ENCODE peak calls at places on chromosomes 11 and 22, in five cellular contexts. P is aorta, F is skeletal muscle cell, A is keratinocyte, T is ascending aorta. E is an unnamed sample.

GRCh38 chr22:25628494-25628893 is 64.0 kb downstream of the GRK3 start:
- DNase-seq in P (no peak), F (no peak), T (no peak), A (no peak), E (no peak)

GRCh38 chr22:38175206-38176118 is 6.2 kb downstream of the PLA2G6 start:
- DNase-seq in P (peak), A (no peak), T (no peak), F (no peak), E (no peak)

GRCh38 chr11:41189711-41190477 is 269.6 kb downstream of the LRRC4C start:
- DNase-seq in T (no peak), A (no peak), P (no peak), F (no peak), E (no peak)

GRCh38 chr11:128389461-128389976 is 197.8 kb downstream of the ETS1 start:
- DNase-seq in T (no peak), A (no peak), P (no peak), F (no peak), E (no peak)

GRCh38 chr11:58575377-58576020 is at the start of gene LPXN:
- DNase-seq in F (no peak), P (no peak), A (peak), T (no peak), E (no peak)

GRCh38 chr11:37323843-37324242 is 725.8 kb upstream of the RAG2 start:
- DNase-seq in P (no peak), A (no peak), T (no peak), F (no peak), E (no peak)

GRCh38 chr11:72642815-72643511 is 31.3 kb downstream of the PDE2A start:
- DNase-seq in P (peak), T (peak), A (peak), F (no peak), E (peak)

GRCh38 chr11:2305862-2306823 is 4.3 kb downstream of the TSPAN32 start:
- DNase-seq in P (peak), F (peak), T (peak), A (no peak), E (peak)

GRCh38 chr11:124837491-124837856 is 27.8 kb upstream of the ROBO3 start:
- DNase-seq in P (no peak), T (no peak), F (peak), A (peak), E (no peak)

GRCh38 chr11:59078435-59078834 is 7.7 kb upstream of the GLYATL1B start:
- DNase-seq in A (no peak), F (no peak), P (no peak), T (no peak), E (no peak)

GRCh38 chr22:43345761-43346261 is 2.6 kb upstream of the SCUBE1 start:
- DNase-seq in T (no peak), P (peak), A (no peak), F (no peak), E (no peak)

GRCh38 chr11:68303982-68304780 is 8.2 kb upstream of the LRP5 start:
- DNase-seq in A (no peak), F (no peak), T (no peak), P (no peak), E (no peak)

GRCh38 chr11:68302256-68303054 is 9.9 kb upstream of the LRP5 start:
- DNase-seq in P (no peak), T (no peak), F (peak), A (no peak), E (no peak)

GRCh38 chr11:68300076-68300830 is 12.1 kb upstream of the LRP5 start:
- DNase-seq in F (no peak), T (no peak), P (no peak), A (no peak), E (no peak)

GRCh38 chr11:68306636-68307035 is 5.8 kb upstream of the LRP5 start:
- DNase-seq in P (no peak), F (no peak), T (no peak), A (no peak), E (no peak)

DNA sequence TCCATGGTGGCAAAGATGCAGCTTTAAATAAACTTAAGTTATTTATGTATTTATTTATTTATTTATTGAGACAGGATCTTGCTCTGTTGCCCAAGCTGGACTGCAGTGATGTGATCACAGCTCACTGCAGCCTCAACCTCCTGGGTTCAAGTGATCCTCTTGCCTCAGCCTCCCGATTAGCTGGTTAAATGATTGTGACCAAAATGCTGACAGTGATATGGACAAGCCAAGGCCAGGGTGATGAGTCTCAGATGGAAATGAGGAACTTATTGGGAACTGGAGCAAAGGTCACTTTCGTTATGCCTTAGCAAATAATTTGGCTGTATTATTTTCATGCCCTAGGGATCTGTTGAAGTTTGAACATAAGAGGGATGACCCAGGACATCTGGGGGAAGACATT is 9.3 kb upstream of the LRP5 start:
- DNase-seq in P (no peak), A (no peak), F (no peak), T (no peak), E (no peak)
- H3K4me3 ChIP-seq in P (no peak), A (no peak), F (no peak), T (no peak), E (no peak)

DNA sequence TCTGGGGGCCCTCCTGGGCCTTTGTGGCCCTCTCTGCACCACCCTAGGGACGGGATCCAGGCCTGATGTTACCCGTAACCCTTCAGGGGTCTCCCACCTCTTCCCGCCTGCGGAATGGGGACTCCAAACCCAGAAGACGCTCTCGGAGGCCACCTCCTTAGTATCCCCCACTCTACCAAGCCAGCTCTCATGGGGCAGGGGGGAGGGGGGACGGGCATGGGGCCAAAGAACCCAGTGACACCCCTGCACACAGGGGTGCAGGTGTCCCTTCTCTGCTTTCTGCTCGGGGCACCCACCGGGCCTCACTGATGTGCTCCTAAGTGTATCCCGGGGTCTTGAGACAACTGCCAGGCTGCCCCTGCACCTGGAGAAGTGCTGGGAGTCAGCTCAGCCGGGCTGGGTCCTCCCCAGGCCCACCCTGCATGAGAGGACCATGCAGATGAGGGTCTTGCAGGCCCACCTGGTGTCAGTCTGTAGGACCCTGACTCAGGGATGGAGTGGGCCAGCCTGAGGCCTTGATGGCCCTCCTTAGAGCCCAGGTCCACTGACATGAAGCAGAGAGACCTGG is 176.9 kb downstream of the IGLL1 start:
- DNase-seq in F (no peak), T (no peak), A (no peak), P (no peak), E (no peak)
- H3K4me3 ChIP-seq in F (no peak), T (no peak), A (no peak), P (no peak), E (no peak)

DNA sequence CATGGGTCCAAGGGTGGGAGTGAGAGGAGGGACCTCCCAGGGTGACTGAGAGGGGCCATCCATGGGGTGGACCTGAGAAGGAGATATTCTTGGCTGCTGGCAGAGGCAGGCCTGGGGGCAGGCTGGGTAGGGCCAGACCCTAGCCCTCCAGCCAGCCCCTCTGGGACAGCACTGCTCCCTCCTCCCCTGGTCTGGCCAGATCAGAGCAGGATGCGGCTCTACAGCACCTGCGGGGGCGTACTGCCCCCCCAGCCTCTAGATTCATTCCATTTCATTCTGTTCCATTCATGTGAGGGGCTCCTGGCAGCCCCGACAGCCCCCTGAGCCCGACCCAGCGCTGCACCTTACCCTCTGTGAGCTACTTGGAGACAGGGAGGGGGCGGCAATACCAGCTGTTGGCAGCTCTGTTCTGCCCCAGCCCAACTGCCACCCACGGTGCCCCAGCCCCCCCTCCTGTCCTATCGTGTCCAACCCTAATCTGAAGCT is 34.3 kb upstream of the MYRF start:
- DNase-seq in P (no peak), F (no peak), T (no peak), A (no peak), E (no peak)
- H3K4me3 ChIP-seq in P (no peak), F (peak), T (peak), A (no peak), E (no peak)

DNA sequence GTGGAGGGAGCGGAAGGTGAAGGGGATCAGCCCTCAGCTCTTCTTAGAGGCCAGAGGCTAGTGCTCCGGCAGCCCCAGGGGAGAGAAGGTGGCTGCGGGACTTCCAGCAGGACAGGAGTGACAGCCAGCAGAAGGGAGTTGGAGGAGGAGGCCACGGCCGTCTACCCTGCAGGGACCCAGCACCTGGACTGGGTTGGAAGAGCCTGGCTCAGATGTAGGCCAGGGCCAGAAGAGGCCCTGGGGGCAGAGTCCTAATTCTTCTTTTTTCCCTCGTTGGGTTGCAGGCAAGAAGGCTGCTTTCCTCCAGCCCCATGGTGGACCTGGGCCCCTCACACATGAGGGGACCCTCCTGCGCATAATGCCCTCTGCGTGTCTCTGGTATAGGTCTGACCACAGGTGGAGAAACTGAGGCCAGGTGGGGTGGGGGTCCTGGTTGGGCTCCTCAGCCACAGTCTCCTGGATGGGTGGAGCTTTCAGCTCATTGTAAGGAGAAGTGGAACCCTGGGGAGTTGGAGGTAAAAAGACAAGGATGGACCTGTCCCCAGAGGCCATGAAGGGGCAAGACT is 2.3 kb upstream of the MCAM start:
- DNase-seq in A (no peak), P (no peak), T (no peak), F (no peak), E (no peak)
- H3K4me3 ChIP-seq in A (no peak), P (no peak), T (peak), F (no peak), E (no peak)

GRCh38 chr22:50475652-50476002 is 792 bp upstream of the SBF1 start:
- DNase-seq in T (no peak), P (no peak), A (no peak), F (no peak), E (no peak)
- H3K4me3 ChIP-seq in T (peak), P (no peak), A (no peak), F (peak), E (no peak)

DNA sequence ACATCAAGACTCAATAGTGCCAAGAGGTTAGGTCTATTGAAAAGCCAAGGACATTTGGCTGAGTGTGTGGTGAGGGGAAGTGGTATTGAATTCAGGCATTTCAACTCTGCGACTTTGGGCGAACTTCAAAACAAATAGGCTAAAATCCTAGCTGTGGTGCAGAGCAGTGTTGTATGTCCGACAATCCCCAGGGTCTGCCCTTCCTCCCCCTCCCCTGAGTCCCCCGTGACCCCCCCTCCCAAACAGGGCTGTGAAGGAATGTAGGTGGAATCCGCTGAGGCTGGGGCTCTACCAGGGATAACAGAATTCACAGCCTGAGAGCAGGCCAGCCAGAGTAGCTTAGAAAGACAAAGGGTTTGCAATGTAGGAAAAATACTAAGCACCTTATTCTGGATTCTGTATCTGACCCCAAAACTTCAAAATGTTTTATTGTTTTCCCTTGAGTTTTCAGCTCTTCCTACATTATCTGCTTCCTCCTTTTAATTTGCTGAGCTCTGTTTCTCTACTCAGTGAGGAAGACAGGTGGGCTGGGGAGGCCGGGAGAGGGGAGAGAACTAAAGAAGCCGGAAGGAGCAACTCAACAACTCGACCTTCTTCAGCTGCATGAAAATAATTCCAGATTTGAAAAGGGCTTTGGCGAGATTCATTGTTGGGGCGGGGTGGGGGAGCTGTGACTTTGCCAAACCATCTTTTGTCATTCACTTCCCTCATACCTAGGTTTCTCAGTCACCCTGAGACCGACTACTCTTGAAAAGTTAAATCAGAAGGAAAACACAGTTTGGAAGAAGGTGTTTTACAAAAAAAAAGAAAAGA is 315.1 kb downstream of the BLID start:
- DNase-seq in A (no peak), T (peak), F (peak), P (no peak), E (no peak)
- H3K4me3 ChIP-seq in A (no peak), T (peak), F (no peak), P (no peak), E (no peak)

GRCh38 chr11:57422669-57423068 is 4.3 kb downstream of the SLC43A3 start:
- DNase-seq in A (no peak), P (no peak), F (no peak), T (no peak), E (no peak)

GRCh38 chr11:57426439-57426753 is 525 bp downstream of the SLC43A3 start:
- DNase-seq in A (no peak), P (no peak), T (no peak), F (no peak), E (no peak)

GRCh38 chr11:57424802-57425564 is 1.9 kb downstream of the SLC43A3 start:
- DNase-seq in P (peak), F (peak), T (peak), A (peak), E (peak)

GRCh38 chr11:57425565-57426438 is 1.1 kb downstream of the SLC43A3 start:
- DNase-seq in T (peak), F (no peak), P (peak), A (no peak), E (peak)

DNA sequence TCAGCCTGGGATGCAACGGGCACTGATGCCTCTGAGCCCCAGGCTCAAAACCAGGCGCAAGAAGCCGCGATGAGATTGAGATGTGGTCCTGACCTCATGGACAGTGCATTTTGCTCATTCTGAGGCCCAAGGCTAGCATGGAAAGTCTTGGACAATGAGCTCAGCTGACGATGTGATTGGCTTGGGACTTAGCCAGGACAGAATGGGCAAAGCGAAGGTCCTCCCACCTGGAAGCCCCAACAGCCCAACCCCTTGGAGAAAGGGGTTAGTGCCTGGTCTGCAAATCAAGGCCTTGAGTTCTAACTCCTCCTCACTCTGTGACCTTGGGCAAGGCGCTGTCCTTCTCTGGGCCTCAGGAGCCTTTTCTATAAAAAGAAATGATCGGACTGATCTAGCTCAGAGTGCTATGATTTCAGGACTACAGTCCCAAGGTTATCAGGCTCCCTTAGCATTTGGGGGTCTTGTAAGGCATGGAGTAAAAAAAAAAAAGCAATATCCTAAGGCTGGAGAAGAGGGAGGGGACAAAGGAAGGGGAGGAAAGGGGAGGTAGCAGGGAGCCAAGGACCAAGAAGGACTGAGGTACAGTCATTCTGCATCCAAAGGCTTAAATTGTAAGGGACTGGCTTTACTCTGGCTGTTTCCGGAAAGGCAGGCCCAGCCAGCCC is 2.7 kb downstream of the SLC43A3 start:
- DNase-seq in P (no peak), F (no peak), A (no peak), T (no peak), E (no peak)
- H3K4me3 ChIP-seq in P (no peak), F (no peak), A (no peak), T (peak), E (no peak)

DNA sequence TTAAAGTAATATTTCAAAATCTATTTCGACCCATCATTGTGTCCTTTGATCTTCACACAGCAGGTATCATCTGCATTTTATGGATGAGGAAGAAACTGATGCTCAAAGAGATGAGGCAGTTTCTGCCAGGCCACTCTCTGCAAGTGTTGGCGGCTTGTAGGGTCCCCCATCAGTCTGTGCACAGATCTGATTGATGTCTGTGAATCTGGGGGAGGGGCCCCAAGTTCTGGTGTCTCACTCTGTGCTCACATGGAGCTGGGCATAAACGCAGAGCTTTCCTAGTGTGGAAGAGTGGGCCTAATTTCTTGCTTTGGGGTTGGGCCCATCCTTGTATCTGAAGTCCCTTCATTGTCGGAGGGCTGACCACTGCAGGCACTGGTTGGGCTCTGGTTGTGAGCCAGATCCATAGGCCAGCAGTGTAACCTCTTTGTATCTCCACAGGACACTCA is 1.6 kb upstream of the TRMT2A start:
- DNase-seq in T (no peak), P (peak), F (no peak), A (no peak), E (peak)
- H3K4me3 ChIP-seq in T (peak), P (no peak), F (peak), A (peak), E (peak)